ENCODE peak calls at places on chromosome 2, in nine cellular contexts. F is A549; M is kidney epithelial cell; P is OCI-LY7; H is psoas muscle; E is activated CD8-positive, alpha-beta T cell treated with anti-CD3 and anti-CD28 coated beads for 36 hours; C is neural crest cell; A is tibial artery; Y is CD8-positive, alpha-beta T cell. Q is an unnamed sample.

GRCh38 chr2:214232266-214232665 is 178.6 kb upstream of the VWC2L start:
- DNase-seq in M (no peak), Y (no peak), H (no peak), C (no peak), A (no peak), P (no peak), E (no peak), F (no peak), Q (no peak)

GRCh38 chr2:66185497-66186034 is 249.4 kb upstream of the MEIS1 start:
- DNase-seq in H (no peak), C (no peak), P (no peak), F (no peak), A (no peak), Y (no peak), E (no peak), M (no peak), Q (no peak)

GRCh38 chr2:28389399-28390240 is 3.0 kb upstream of the FOSL2 start:
- DNase-seq in Y (no peak), M (no peak), H (no peak), A (no peak), F (no peak), E (no peak), P (no peak), C (no peak), Q (no peak)

GRCh38 chr2:32962652-32963051 is 15.9 kb downstream of the LTBP1 start:
- DNase-seq in P (no peak), A (no peak), H (no peak), F (no peak), Y (no peak), E (no peak), M (no peak), C (no peak), Q (no peak)

GRCh38 chr2:38898256-38898655 is 8.6 kb downstream of the ARHGEF33 start:
- DNase-seq in E (no peak), F (no peak), M (no peak), Y (no peak), A (no peak), P (no peak), C (no peak), H (no peak), Q (no peak)

GRCh38 chr2:241595600-241596140 is 37.1 kb downstream of the BOK start:
- DNase-seq in H (no peak), A (no peak), Y (no peak), F (peak; percentile 21), C (peak; percentile 36), P (peak; percentile 26), M (no peak), E (no peak), Q (no peak)

GRCh38 chr2:174596994-174597346 is 634 bp downstream of the WIPF1 start:
- DNase-seq in C (no peak), Y (no peak), A (no peak), P (peak; percentile 39), F (no peak), E (no peak), H (no peak), M (no peak), Q (no peak)

GRCh38 chr2:222545821-222546540 is 109.9 kb downstream of the FARSB start:
- DNase-seq in H (no peak), P (no peak), F (no peak), C (no peak), E (no peak), M (no peak), A (no peak), Y (no peak), Q (no peak)

DNA sequence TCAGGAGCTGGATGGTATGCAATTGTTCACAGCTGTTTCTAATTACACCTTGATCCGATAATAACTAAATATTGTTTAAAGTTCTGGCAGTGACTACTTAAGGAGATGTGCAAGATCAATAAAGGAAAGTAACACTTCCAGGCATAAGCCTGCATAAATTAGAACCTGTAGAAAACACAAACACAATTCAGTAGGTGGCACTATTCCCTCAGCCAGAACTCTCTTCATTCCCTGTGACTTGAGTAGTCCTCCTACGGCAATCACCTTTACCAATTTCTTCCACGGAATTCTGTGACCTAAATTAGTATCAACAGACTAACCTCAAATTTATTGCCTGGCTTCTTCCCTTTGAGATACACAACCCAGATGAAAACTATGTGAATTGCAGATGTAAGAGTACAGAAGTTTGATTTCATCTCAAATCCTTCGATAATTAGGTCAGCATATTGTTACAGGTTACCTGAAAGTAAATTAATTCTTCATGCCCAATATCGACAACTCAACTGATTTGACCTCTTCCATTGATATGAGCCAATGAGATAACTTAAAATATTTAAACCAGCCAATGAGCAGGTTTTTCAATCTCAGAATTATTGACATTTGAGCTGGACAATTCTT is 137.8 kb downstream of the PID1 start:
- DNase-seq in E (no peak), Y (no peak), H (no peak), C (no peak), A (no peak), P (peak; percentile 1), M (no peak), F (peak; percentile 3), Q (no peak)
- TF ChIP-seq CTCF in E (no peak), Y (no peak), H (peak; percentile 14), C (peak; percentile 71), A (peak; percentile 26), P (peak; percentile 54), M (peak; percentile 50), F (peak; percentile 70), Q (peak; percentile 70)

DNA sequence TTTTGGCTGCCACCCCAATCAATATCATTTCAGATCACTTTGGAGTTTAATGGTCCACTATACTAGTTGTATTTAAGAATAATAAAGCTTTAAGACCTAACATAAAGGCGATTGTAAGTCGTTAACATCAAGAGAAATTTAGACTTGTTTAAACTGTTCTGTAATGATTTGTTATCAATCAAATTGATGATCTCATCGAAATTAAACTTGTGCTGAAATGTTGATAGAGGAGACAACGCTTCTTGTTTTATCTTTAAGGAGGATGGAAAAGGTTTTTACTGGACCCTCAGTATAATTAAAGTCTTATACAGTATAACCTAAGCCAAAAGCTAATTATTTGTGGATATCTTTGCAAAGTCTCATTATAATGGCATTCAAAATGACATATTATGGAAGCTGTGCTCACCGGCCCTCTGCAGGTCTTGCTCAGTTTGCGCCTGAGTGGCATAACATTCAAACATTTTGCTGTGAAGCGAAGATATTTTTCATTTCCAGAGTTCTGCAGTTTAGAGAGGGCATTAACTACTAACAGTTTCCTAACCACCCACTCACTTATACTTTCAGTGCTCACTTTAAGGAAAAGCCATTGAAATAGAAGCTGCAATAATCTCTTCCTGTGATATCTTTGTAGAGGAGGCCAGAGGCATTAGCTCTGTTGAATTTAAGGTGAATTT is 1.4 kb upstream of the SERTAD2 start:
- DNase-seq in P (peak; percentile 69), Y (no peak), A (no peak), E (peak; percentile 74), C (no peak), H (no peak), M (no peak), F (peak; percentile 56), Q (no peak)
- TF ChIP-seq CTCF in P (peak; percentile 67), Y (no peak), A (no peak), E (no peak), C (peak; percentile 57), H (no peak), M (peak; percentile 33), F (peak; percentile 31), Q (peak; percentile 66)

GRCh38 chr2:30351087-30351486 is 96.0 kb upstream of the LCLAT1 start:
- DNase-seq in H (peak; percentile 60), M (no peak), C (no peak), F (no peak), P (no peak), Y (no peak), A (no peak), E (no peak), Q (no peak)

GRCh38 chr2:30341500-30342267 is 105.4 kb upstream of the LCLAT1 start:
- DNase-seq in E (no peak), P (no peak), Y (no peak), M (no peak), C (no peak), A (no peak), F (no peak), H (no peak), Q (no peak)

GRCh38 chr2:30348825-30349224 is 98.2 kb upstream of the LCLAT1 start:
- DNase-seq in C (no peak), A (no peak), H (no peak), E (peak; percentile 15), M (no peak), Y (no peak), P (no peak), F (no peak), Q (no peak)

GRCh38 chr2:30349691-30350090 is 97.4 kb upstream of the LCLAT1 start:
- DNase-seq in Y (no peak), P (no peak), M (no peak), H (no peak), E (no peak), A (no peak), C (no peak), F (no peak), Q (no peak)

DNA sequence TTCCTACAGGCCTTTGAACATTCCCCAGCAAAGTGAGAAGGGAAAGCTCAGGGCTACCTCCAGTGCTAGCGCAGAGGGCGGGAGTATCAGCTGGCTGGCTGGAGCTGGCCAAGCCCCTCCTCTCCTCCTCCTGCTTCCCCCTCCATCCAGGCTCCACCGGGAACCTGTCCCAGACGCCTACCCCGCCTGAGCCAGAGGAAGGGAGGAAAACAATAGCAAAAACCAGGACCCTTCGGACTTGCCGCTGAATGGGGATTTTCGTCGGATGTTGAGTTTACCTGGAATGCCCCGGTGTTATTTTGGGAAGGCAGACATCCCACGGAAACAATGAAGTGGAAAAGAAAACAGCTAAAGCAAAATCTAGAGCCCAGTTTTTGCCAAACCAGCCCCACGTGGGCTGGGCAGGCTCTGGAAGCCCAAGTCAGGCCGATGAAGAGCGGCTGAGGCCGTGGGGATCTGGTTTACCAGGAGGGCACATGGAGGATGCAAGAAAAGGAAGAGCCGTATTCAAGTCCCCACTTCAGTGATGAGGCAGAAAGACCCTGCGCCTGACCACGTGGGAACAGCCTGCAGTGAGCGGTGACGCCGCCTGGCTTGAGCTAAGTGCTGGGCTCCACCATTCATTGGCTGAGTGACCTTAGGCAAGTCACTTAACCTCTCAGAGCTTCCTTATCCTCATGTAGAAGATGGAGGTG is 100.4 kb upstream of the LCLAT1 start:
- DNase-seq in Y (no peak), E (no peak), C (no peak), A (peak; percentile 59), M (no peak), F (no peak), H (peak; percentile 61), P (no peak), Q (no peak)
- TF ChIP-seq CTCF in Y (no peak), E (no peak), C (no peak), A (no peak), M (no peak), F (no peak), H (no peak), P (no peak), Q (no peak)

GRCh38 chr2:17476060-17476459 is 42.2 kb downstream of the RAD51AP2 start:
- DNase-seq in M (no peak), E (no peak), Y (no peak), H (no peak), A (no peak), C (no peak), F (no peak), P (no peak), Q (no peak)

GRCh38 chr2:17476820-17477219 is 41.4 kb downstream of the RAD51AP2 start:
- DNase-seq in C (no peak), M (no peak), F (no peak), A (no peak), E (no peak), P (no peak), Y (no peak), H (no peak), Q (no peak)

GRCh38 chr2:17471979-17472378 is 46.3 kb downstream of the RAD51AP2 start:
- DNase-seq in C (no peak), A (no peak), F (no peak), E (no peak), M (no peak), P (no peak), Y (no peak), H (no peak), Q (no peak)

GRCh38 chr2:17475285-17475684 is 43.0 kb downstream of the RAD51AP2 start:
- DNase-seq in F (no peak), P (no peak), A (no peak), M (no peak), C (no peak), E (no peak), H (no peak), Y (no peak), Q (no peak)

GRCh38 chr2:17470855-17471641 is 47.2 kb downstream of the RAD51AP2 start:
- DNase-seq in M (no peak), Y (no peak), E (peak; percentile 1), P (peak; percentile 48), H (no peak), A (no peak), F (peak; percentile 2), C (no peak), Q (no peak)
- TF ChIP-seq CTCF in M (peak; percentile 24), Y (no peak), E (no peak), P (peak; percentile 87), H (peak; percentile 44), A (no peak), F (peak; percentile 24), C (peak; percentile 63), Q (peak; percentile 61)

Q was measured in type B pancreatic cell.